ENCODE peak calls at places on chromosomes 6 and 20, in six cellular contexts. U is mucosa of gallbladder, S is GM20000, J is astrocyte of the spinal cord, R is testis, N is AG08396. G is an unnamed sample.

GRCh38 chr6:30319146-30319835 is 7.4 kb upstream of the TRIM39 start:
- DNase-seq in U (no peak), S (no peak), J (no peak), R (no peak), N (no peak), G (no peak)

GRCh38 chr6:111441678-111442243 is 41.3 kb downstream of the REV3L start:
- DNase-seq in U (no peak), S (no peak), J (no peak), R (no peak), N (no peak), G (no peak)

GRCh38 chr20:3473324-3473723 is 2.5 kb downstream of the ATRN start:
- DNase-seq in U (no peak), S (no peak), J (no peak), R (no peak), N (no peak), G (no peak)

GRCh38 chr6:40526036-40526435 is 61.1 kb downstream of the LRFN2 start:
- DNase-seq in U (no peak), S (no peak), J (no peak), R (no peak), N (no peak), G (no peak)

GRCh38 chr6:579339-579738 is 77.6 kb downstream of the HUS1B start:
- DNase-seq in U (no peak), S (no peak), J (peak; percentile 26), R (no peak), N (peak; percentile 44), G (no peak)

GRCh38 chr6:99490608-99491007 is 24.6 kb downstream of the USP45 start:
- DNase-seq in U (no peak), S (no peak), J (no peak), R (no peak), N (no peak), G (no peak)

GRCh38 chr20:49464556-49464955 is 17.9 kb downstream of the KCNB1 start:
- DNase-seq in U (no peak), S (no peak), J (no peak), R (no peak), N (no peak), G (no peak)

GRCh38 chr20:42308980-42309524 is 690.9 kb upstream of the CHD6 start:
- DNase-seq in U (no peak), S (no peak), J (no peak), R (no peak), N (no peak), G (no peak)

GRCh38 chr6:72649032-72649984 is 27.4 kb downstream of the KCNQ5 start:
- DNase-seq in U (no peak), S (no peak), J (peak; percentile 86), R (no peak), N (peak; percentile 14), G (no peak)

GRCh38 chr20:9835302-9835701 is 3.6 kb downstream of the PAK5 start:
- DNase-seq in U (no peak), S (no peak), J (no peak), R (no peak), N (no peak), G (no peak)